ENCODE peak calls at places on chromosome 2, in seven cellular contexts. Q is GM12878, C is ELF-1, V is renal cortical epithelial cell, G is hypothalamus, L is right atrium auricular region, E is GM20000. K is an unnamed sample.

GRCh38 chr2:188573453-188573852 is 281.8 kb downstream of the GULP1 start:
- DNase-seq in Q (no peak), G (no peak), C (no peak), E (no peak), L (no peak), V (peak; percentile 82), K (peak; percentile 12)

GRCh38 chr2:150142561-150142960 is 344.9 kb downstream of the RND3 start:
- DNase-seq in Q (no peak), G (no peak), V (no peak), L (no peak), E (no peak), C (no peak), K (no peak)

GRCh38 chr2:176188218-176188968 is at the start of gene HOXD1:
- DNase-seq in L (no peak), G (peak; percentile 49), Q (no peak), C (peak; percentile 73), E (peak; percentile 66), V (peak; percentile 47), K (peak; percentile 94)

GRCh38 chr2:55519908-55520885 is 679 bp downstream of the CFAP36 start:
- DNase-seq in Q (no peak), V (peak; percentile 30), L (no peak), E (peak; percentile 8), C (peak; percentile 37), G (peak; percentile 43), K (peak; percentile 74)

GRCh38 chr2:200614249-200614648 is 28.4 kb downstream of the AOX1 start:
- DNase-seq in Q (no peak), G (no peak), E (no peak), V (no peak), L (no peak), C (no peak), K (no peak)

GRCh38 chr2:197358927-197359326 is 48.3 kb upstream of the ANKRD44 start:
- DNase-seq in V (no peak), E (no peak), Q (no peak), C (no peak), G (no peak), L (no peak), K (no peak)

GRCh38 chr2:131557558-131558321 is 30.1 kb downstream of the CCDC74A start:
- DNase-seq in C (no peak), G (no peak), V (no peak), Q (no peak), L (no peak), E (no peak), K (no peak)

GRCh38 chr2:191656389-191656788 is 21.5 kb upstream of the NABP1 start:
- DNase-seq in C (no peak), L (no peak), E (no peak), Q (no peak), V (peak; percentile 75), G (no peak), K (no peak)

GRCh38 chr2:113894156-113894743 is 4.4 kb downstream of the ACTR3 start:
- DNase-seq in G (no peak), L (no peak), E (no peak), C (no peak), Q (no peak), V (peak; percentile 97), K (no peak)

GRCh38 chr2:230665263-230665691 is 47.4 kb upstream of the CAB39 start:
- DNase-seq in L (no peak), Q (peak; percentile 73), G (no peak), E (no peak), V (no peak), C (peak; percentile 56), K (no peak)

GRCh38 chr2:56168163-56168562 is 15.6 kb upstream of the CCDC85A start:
- DNase-seq in V (peak; percentile 61), G (no peak), E (no peak), Q (no peak), C (no peak), L (no peak), K (peak; percentile 20)

GRCh38 chr2:72794572-72794971 is 31.3 kb downstream of the EXOC6B start:
- DNase-seq in C (no peak), Q (no peak), G (no peak), L (no peak), V (peak; percentile 23), E (no peak), K (no peak)

GRCh38 chr2:83536489-83537020 is 922.5 kb downstream of the SUCLG1 start:
- DNase-seq in E (no peak), L (no peak), V (no peak), C (no peak), G (no peak), Q (no peak), K (no peak)

GRCh38 chr2:217632036-217632435 is 370.8 kb downstream of the TNS1 start:
- DNase-seq in E (no peak), G (no peak), V (no peak), C (no peak), Q (no peak), L (no peak), K (no peak)

GRCh38 chr2:84904717-84905174 is 710 bp upstream of the TMSB10 start:
- DNase-seq in C (peak; percentile 80), L (peak; percentile 95), G (no peak), V (peak; percentile 54), Q (no peak), E (no peak), K (peak; percentile 87)

GRCh38 chr2:207135340-207135739 is 30.4 kb downstream of the KLF7 start:
- DNase-seq in G (no peak), C (no peak), V (peak; percentile 87), Q (no peak), E (no peak), L (no peak), K (no peak)

GRCh38 chr2:24875901-24876300 is 44.1 kb downstream of the ADCY3 start:
- DNase-seq in E (no peak), L (no peak), G (no peak), Q (no peak), C (no peak), V (no peak), K (no peak)

GRCh38 chr2:28271914-28272240 is 120.8 kb upstream of the FOSL2 start:
- DNase-seq in Q (no peak), G (no peak), V (no peak), L (no peak), E (no peak), C (no peak), K (no peak)